ENCODE peak calls at places on chromosomes 1 and 21, in four cellular contexts. Z is K562, G is A549, L is HepG2. M is an unnamed sample.

GRCh38 chr1:207787776-207788175 is 35.9 kb downstream of the CD46 start:
- DNase-seq in Z (no peak), G (no peak), L (no peak), M (no peak)

GRCh38 chr1:168224991-168225390 is 813 bp upstream of the SFT2D2 start:
- DNase-seq in Z (peak; percentile 27), G (no peak), L (no peak), M (no peak)

GRCh38 chr1:173914366-173914871 is 2.7 kb downstream of the SERPINC1 start:
- DNase-seq in Z (peak; percentile 81), G (peak; percentile 71), L (peak; percentile 44), M (peak; percentile 3)

GRCh38 chr1:94228640-94229375 is 8.6 kb downstream of the ARHGAP29 start:
- DNase-seq in Z (no peak), G (no peak), L (no peak), M (no peak)

GRCh38 chr1:239858058-239858457 is 233.6 kb upstream of the FMN2 start:
- DNase-seq in Z (no peak), G (peak; percentile 7), L (no peak), M (no peak)

GRCh38 chr1:54781023-54781723 is 16.9 kb upstream of the PARS2 start:
- DNase-seq in Z (no peak), G (no peak), L (no peak), M (peak; percentile 78)

GRCh38 chr1:43563779-43564616 is 33.3 kb downstream of the PTPRF start:
- DNase-seq in Z (no peak), G (no peak), L (no peak), M (no peak)

GRCh38 chr1:201916649-201917249 is 28.1 kb downstream of the SHISA4 start:
- DNase-seq in Z (peak; percentile 81), G (peak; percentile 67), L (peak; percentile 36), M (no peak)

GRCh38 chr1:19435851-19436465 is 49.4 kb downstream of the CAPZB start:
- DNase-seq in Z (no peak), G (no peak), L (peak; percentile 44), M (no peak)

GRCh38 chr21:33441489-33442477 is 38.0 kb downstream of the TMEM50B start:
- DNase-seq in Z (peak; percentile 37), G (peak; percentile 20), L (no peak), M (no peak)

GRCh38 chr1:41078193-41078592 is 56.7 kb upstream of the SLFNL1 start:
- DNase-seq in Z (no peak), G (no peak), L (no peak), M (no peak)

GRCh38 chr1:41078616-41079015 is 57.1 kb upstream of the SLFNL1 start:
- DNase-seq in Z (no peak), G (no peak), L (no peak), M (no peak)

GRCh38 chr1:41072051-41072450 is 50.5 kb upstream of the SLFNL1 start:
- DNase-seq in Z (no peak), G (no peak), L (no peak), M (no peak)

DNA sequence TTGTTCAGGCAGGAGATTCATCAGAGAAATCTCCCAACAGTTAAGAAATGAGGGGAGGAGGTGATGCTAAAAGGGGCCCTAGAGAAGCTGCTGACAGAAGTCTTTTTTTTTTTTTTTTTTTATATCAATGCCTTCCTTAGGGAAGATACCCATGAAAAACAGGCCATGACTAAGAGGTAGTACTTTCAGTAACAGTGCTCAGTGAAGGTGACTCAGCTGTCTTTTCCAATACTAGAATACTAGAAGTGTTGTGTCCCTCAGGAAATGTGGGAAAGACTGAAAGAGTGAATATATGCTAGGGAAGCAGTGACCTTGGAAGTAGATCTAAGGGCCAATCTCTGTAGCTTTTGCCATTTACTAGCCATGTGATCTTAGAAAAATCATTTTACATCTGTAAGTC is 52.4 kb upstream of the SLFNL1 start:
- DNase-seq in Z (no peak), G (no peak), L (no peak), M (no peak)
- TF ChIP-seq RNF2 in Z (no peak), G (no peak), L (no peak), M (no peak)

DNA sequence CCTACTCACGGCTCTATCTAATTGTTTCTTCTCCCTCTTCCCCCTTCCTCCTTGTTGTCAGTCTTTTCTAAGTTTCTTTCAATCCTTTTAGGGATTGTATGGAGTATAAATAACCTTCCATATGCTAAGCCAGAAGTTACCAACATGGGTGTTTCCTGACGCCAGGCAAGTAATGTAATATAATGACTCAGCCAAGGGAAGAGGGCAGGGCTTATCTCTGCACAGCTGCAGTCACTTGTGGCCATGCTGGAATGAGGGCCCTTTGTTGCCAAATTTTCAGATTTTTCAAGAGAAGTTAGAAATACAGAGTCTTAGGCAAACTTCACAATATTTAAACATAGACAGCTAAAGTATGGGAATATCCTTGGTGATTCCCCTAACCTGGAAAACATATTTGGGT is 194.6 kb downstream of the ST6GALNAC3 start:
- DNase-seq in Z (no peak), G (no peak), L (no peak), M (no peak)
- TF ChIP-seq RNF2 in Z (no peak), G (no peak), L (no peak), M (no peak)

GRCh38 chr1:53662951-53663350 is 76.0 kb downstream of the GLIS1 start:
- DNase-seq in Z (no peak), G (no peak), L (no peak), M (no peak)
- TF ChIP-seq RNF2 in Z (no peak), G (no peak), L (no peak), M (no peak)

GRCh38 chr1:15799004-15799867 is 8.2 kb downstream of the UQCRHL start:
- DNase-seq in Z (peak; percentile 32), G (peak; percentile 93), L (peak; percentile 61), M (no peak)
- TF ChIP-seq RNF2 in Z (no peak), G (no peak), L (no peak), M (no peak)

GRCh38 chr1:153599847-153600246 is 13.1 kb downstream of the S100A16 start:
- DNase-seq in Z (no peak), G (no peak), L (no peak), M (no peak)

GRCh38 chr1:153598309-153599172 is 14.4 kb downstream of the S100A16 start:
- DNase-seq in Z (no peak), G (no peak), L (no peak), M (peak; percentile 53)

GRCh38 chr1:153592706-153593105 is 20.2 kb downstream of the S100A16 start:
- DNase-seq in Z (no peak), G (no peak), L (no peak), M (no peak)

GRCh38 chr1:153602749-153603148 is 10.2 kb downstream of the S100A16 start:
- DNase-seq in Z (no peak), G (no peak), L (no peak), M (no peak)

DNA sequence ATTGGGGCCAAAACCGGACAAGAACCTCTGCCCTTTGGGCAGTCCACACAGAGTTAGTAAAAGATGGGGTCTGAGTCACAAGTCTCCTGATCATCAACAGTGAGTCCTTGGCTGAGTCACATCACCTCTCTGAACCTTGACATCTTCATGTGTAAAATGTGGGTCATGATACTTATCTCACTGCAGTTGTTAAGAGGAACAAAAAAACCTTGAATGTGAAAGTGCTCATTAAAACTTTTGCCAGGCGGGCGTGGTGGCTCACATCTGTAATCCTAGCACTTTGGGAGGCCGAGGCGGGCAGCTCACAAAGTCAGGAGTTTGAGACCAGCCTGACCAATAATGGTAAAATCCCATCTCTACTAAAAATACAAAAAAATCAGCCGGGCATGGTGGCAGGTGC is 15.7 kb downstream of the S100A16 start:
- DNase-seq in Z (peak; percentile 58), G (no peak), L (peak; percentile 42), M (no peak)
- TF ChIP-seq RNF2 in Z (no peak), G (no peak), L (no peak), M (no peak)

GRCh38 chr1:68057050-68057449 is 6.6 kb upstream of the DIRAS3 start:
- DNase-seq in Z (no peak), G (no peak), L (no peak), M (no peak)
- TF ChIP-seq RNF2 in Z (no peak), G (no peak), L (no peak), M (no peak)

DNA sequence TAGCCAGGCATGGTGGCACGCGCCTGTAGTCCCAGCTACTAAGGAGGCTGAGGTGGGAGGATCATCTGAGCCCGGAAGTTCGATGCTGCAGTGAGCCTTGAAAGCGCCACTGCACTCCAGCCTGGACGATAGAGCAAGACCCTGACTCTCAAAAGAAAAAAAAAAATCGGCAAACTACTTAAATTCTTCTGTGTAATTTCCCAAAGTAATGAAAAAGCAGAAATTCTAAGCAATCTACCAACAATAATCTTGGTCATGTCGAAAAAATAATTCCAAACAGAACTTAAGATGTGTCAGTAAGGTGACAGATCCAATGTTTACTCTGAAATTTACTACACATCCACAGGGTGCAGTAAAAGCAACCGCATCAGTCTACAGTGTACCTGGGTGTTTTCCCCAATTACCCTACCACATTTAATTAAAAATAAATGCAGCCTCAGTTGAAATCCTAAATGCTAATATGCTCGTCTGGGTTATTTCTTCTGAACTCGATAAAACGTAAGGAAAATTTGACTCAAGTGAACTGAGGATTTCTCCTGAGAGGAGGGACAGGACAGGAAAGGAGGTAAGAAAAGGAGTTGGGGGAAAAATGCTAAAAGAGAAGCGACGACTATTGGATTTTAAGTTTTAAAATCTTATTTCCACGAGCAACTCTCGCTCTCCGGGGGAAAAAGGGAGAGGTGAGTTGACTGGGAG is 801 bp downstream of the EPRS1 start:
- DNase-seq in Z (peak; percentile 81), G (peak; percentile 33), L (peak; percentile 4), M (no peak)
- TF ChIP-seq RNF2 in Z (no peak), G (no peak), L (no peak), M (no peak)

DNA sequence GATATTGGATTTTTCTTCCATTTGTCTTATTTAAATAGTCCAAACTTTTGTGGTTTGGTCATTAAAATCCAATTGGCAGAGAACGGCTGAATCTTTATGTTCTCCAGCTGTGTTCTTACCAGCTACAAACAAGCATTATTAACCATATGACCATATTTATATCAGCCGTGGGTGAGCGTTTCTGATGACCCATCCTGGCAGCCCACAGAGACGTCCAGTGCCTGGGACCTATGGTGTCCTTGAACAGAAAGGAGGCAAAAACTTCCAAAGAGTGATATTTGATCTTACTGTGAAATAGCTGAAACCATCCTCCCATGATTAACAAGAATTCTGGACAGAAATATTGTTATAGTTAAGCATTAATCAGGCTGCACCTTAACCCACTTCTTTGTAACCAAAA is 200.5 kb downstream of the LYPLAL1 start:
- DNase-seq in Z (no peak), G (no peak), L (no peak), M (no peak)
- TF ChIP-seq RNF2 in Z (no peak), G (no peak), L (no peak), M (no peak)

DNA sequence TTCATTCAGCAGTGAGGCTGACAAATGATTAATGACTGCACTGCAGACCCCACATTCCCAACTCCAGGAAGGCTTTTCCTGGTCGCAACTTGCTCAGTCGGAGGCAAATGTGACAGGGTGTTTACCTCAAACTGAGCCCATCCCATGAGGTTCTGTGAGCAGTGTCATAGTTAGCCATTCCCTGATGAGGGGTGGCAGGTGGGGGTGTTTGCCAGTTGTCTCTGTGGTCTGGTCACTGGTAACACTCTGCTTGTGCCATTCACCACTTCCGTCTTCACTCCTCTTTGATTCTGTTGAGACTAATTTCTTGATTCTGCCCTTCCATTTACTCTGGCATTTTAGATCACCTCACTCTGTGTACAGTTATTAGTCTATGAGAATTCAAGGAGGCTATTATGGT is 73.5 kb downstream of the NOS1AP start:
- DNase-seq in Z (no peak), G (no peak), L (no peak), M (no peak)
- TF ChIP-seq RNF2 in Z (no peak), G (no peak), L (no peak), M (no peak)

GRCh38 chr1:63912643-63913042 is 138.8 kb downstream of the ROR1 start:
- DNase-seq in Z (peak; percentile 11), G (no peak), L (no peak), M (no peak)

GRCh38 chr1:63914241-63914640 is 140.4 kb downstream of the ROR1 start:
- DNase-seq in Z (no peak), G (no peak), L (no peak), M (no peak)

GRCh38 chr1:63914706-63915105 is 140.9 kb downstream of the ROR1 start:
- DNase-seq in Z (no peak), G (no peak), L (no peak), M (no peak)

GRCh38 chr1:63915121-63915520 is 141.3 kb downstream of the ROR1 start:
- DNase-seq in Z (no peak), G (no peak), L (peak; percentile 25), M (no peak)

GRCh38 chr1:63913533-63913932 is 139.7 kb downstream of the ROR1 start:
- DNase-seq in Z (no peak), G (no peak), L (no peak), M (no peak)
- TF ChIP-seq RNF2 in Z (no peak), G (no peak), L (no peak), M (no peak)

M was measured in H1.